ENCODE peak calls at places on chromosome 15, in five cellular contexts. One of them, this sample, is unnamed.

GRCh38 chr15:57223887-57224286 is 152.4 kb upstream of the CGNL1 start:
- DNase-seq in stimulated activated CD4-positive, alpha-beta T cell treated with anti-CD3 and anti-CD28 coated beads, Interleukin-15, amount 100 ng/mL, for 24 hours: no peak
- DNase-seq in Kasumi-1: no peak
- DNase-seq in GM23248: no peak
- DNase-seq in natural killer cell treated with Interleukin-12 subunit alpha and Interleukin-12 subunit beta and Interleukin-15 and Interleukin-18, amount 100 ng/mL, for 72 hours: no peak
- DNase-seq in this sample: no peak

GRCh38 chr15:76340802-76341365 is 4.3 kb downstream of the ISL2 start:
- DNase-seq in stimulated activated CD4-positive, alpha-beta T cell treated with anti-CD3 and anti-CD28 coated beads, Interleukin-15, amount 100 ng/mL, for 24 hours: peak
- DNase-seq in Kasumi-1: peak
- DNase-seq in GM23248: peak
- DNase-seq in natural killer cell treated with Interleukin-12 subunit alpha and Interleukin-12 subunit beta and Interleukin-15 and Interleukin-18, amount 100 ng/mL, for 72 hours: no peak
- DNase-seq in this sample: no peak

GRCh38 chr15:50112488-50113186 is 6.4 kb downstream of the ATP8B4 start:
- DNase-seq in stimulated activated CD4-positive, alpha-beta T cell treated with anti-CD3 and anti-CD28 coated beads, Interleukin-15, amount 100 ng/mL, for 24 hours: no peak
- DNase-seq in Kasumi-1: peak
- DNase-seq in GM23248: no peak
- DNase-seq in natural killer cell treated with Interleukin-12 subunit alpha and Interleukin-12 subunit beta and Interleukin-15 and Interleukin-18, amount 100 ng/mL, for 72 hours: no peak
- DNase-seq in this sample: no peak

GRCh38 chr15:80182611-80183210 is 29.9 kb downstream of the FAH start:
- DNase-seq in stimulated activated CD4-positive, alpha-beta T cell treated with anti-CD3 and anti-CD28 coated beads, Interleukin-15, amount 100 ng/mL, for 24 hours: no peak
- DNase-seq in Kasumi-1: no peak
- DNase-seq in GM23248: peak
- DNase-seq in natural killer cell treated with Interleukin-12 subunit alpha and Interleukin-12 subunit beta and Interleukin-15 and Interleukin-18, amount 100 ng/mL, for 72 hours: no peak
- DNase-seq in this sample: peak

GRCh38 chr15:42073418-42073817 is 20.9 kb downstream of the PLA2G4D start:
- DNase-seq in stimulated activated CD4-positive, alpha-beta T cell treated with anti-CD3 and anti-CD28 coated beads, Interleukin-15, amount 100 ng/mL, for 24 hours: no peak
- DNase-seq in Kasumi-1: no peak
- DNase-seq in GM23248: no peak
- DNase-seq in natural killer cell treated with Interleukin-12 subunit alpha and Interleukin-12 subunit beta and Interleukin-15 and Interleukin-18, amount 100 ng/mL, for 72 hours: no peak
- DNase-seq in this sample: no peak

GRCh38 chr15:99997112-99997651 is 263.9 kb upstream of the LYSMD4 start:
- DNase-seq in stimulated activated CD4-positive, alpha-beta T cell treated with anti-CD3 and anti-CD28 coated beads, Interleukin-15, amount 100 ng/mL, for 24 hours: no peak
- DNase-seq in Kasumi-1: no peak
- DNase-seq in GM23248: no peak
- DNase-seq in natural killer cell treated with Interleukin-12 subunit alpha and Interleukin-12 subunit beta and Interleukin-15 and Interleukin-18, amount 100 ng/mL, for 72 hours: peak
- DNase-seq in this sample: no peak

GRCh38 chr15:59540654-59541053 is 70.9 kb upstream of the GCNT3 start:
- DNase-seq in stimulated activated CD4-positive, alpha-beta T cell treated with anti-CD3 and anti-CD28 coated beads, Interleukin-15, amount 100 ng/mL, for 24 hours: no peak
- DNase-seq in Kasumi-1: no peak
- DNase-seq in GM23248: no peak
- DNase-seq in natural killer cell treated with Interleukin-12 subunit alpha and Interleukin-12 subunit beta and Interleukin-15 and Interleukin-18, amount 100 ng/mL, for 72 hours: no peak
- DNase-seq in this sample: no peak

GRCh38 chr15:85750319-85750806 is 44.4 kb downstream of the KLHL25 start:
- DNase-seq in stimulated activated CD4-positive, alpha-beta T cell treated with anti-CD3 and anti-CD28 coated beads, Interleukin-15, amount 100 ng/mL, for 24 hours: no peak
- DNase-seq in Kasumi-1: peak
- DNase-seq in GM23248: peak
- DNase-seq in natural killer cell treated with Interleukin-12 subunit alpha and Interleukin-12 subunit beta and Interleukin-15 and Interleukin-18, amount 100 ng/mL, for 72 hours: no peak
- DNase-seq in this sample: no peak

GRCh38 chr15:43277901-43278300 is 11.2 kb upstream of the TGM5 start:
- DNase-seq in stimulated activated CD4-positive, alpha-beta T cell treated with anti-CD3 and anti-CD28 coated beads, Interleukin-15, amount 100 ng/mL, for 24 hours: no peak
- DNase-seq in Kasumi-1: no peak
- DNase-seq in GM23248: no peak
- DNase-seq in natural killer cell treated with Interleukin-12 subunit alpha and Interleukin-12 subunit beta and Interleukin-15 and Interleukin-18, amount 100 ng/mL, for 72 hours: no peak
- DNase-seq in this sample: no peak